ENCODE peak calls at places on chromosomes 2 and 18, in seven cellular contexts. B is HepG2, Y is H1, X is K562, E is GM12891, D is GM12878, A is SK-N-SH. P is an unnamed sample.

GRCh38 chr2:200199576-200200263 is 106.8 kb upstream of the SPATS2L start:
- DNase-seq in B (no peak), E (no peak), Y (peak; percentile 68), X (no peak), A (no peak), D (no peak), P (no peak)

GRCh38 chr2:240934701-240935100 is 28.6 kb downstream of the CROCC2 start:
- DNase-seq in Y (peak; percentile 37), B (no peak), X (no peak), D (no peak), A (peak; percentile 17), E (no peak), P (no peak)

GRCh38 chr18:48459471-48459870 is 50.3 kb upstream of the ZBTB7C start:
- DNase-seq in E (no peak), D (no peak), A (no peak), Y (no peak), X (no peak), B (no peak), P (no peak)

GRCh38 chr2:137969418-137969765 is 5.1 kb downstream of the HNMT start:
- DNase-seq in A (no peak), E (no peak), B (no peak), D (no peak), X (no peak), Y (no peak), P (no peak)

GRCh38 chr2:40095003-40095402 is 315.9 kb upstream of the THUMPD2 start:
- DNase-seq in B (no peak), E (no peak), X (no peak), Y (no peak), D (no peak), A (no peak), P (no peak)

GRCh38 chr18:21599585-21600525 is 649 bp downstream of the ESCO1 start:
- DNase-seq in Y (peak; percentile 83), E (peak; percentile 61), A (peak; percentile 82), B (peak; percentile 62), D (no peak), X (peak; percentile 66), P (peak; percentile 58)

GRCh38 chr2:134463726-134464076 is 209.8 kb downstream of the MGAT5 start:
- DNase-seq in D (no peak), Y (no peak), B (no peak), E (no peak), A (no peak), X (no peak), P (no peak)

GRCh38 chr2:148519013-148519412 is 125.5 kb upstream of the EPC2 start:
- DNase-seq in D (no peak), E (no peak), A (no peak), Y (no peak), B (no peak), X (no peak), P (no peak)

GRCh38 chr2:68734176-68734575 is 435 bp upstream of the ARHGAP25 start:
- DNase-seq in B (no peak), A (no peak), Y (no peak), D (no peak), X (no peak), E (no peak), P (no peak)

GRCh38 chr18:79935499-79935898 is 16.0 kb downstream of the SLC66A2 start:
- DNase-seq in Y (no peak), D (no peak), X (no peak), E (no peak), A (no peak), B (no peak), P (no peak)

GRCh38 chr2:101704046-101704466 is 6.5 kb downstream of the MAP4K4 start:
- DNase-seq in B (no peak), Y (no peak), E (no peak), X (no peak), A (no peak), D (no peak), P (no peak)

GRCh38 chr2:63950414-63950813 is 68.8 kb downstream of the VPS54 start:
- DNase-seq in X (no peak), D (no peak), B (peak; percentile 88), A (no peak), E (no peak), Y (no peak), P (no peak)

GRCh38 chr2:200300650-200301314 is 5.7 kb upstream of the SPATS2L start:
- DNase-seq in E (no peak), D (no peak), A (no peak), Y (no peak), B (no peak), X (peak; percentile 23), P (no peak)

GRCh38 chr18:45777393-45777792 is 48.1 kb upstream of the SIGLEC15 start:
- DNase-seq in E (no peak), X (no peak), Y (no peak), A (no peak), D (no peak), B (no peak), P (no peak)

GRCh38 chr2:28338754-28339325 is 53.8 kb upstream of the FOSL2 start:
- DNase-seq in X (no peak), Y (no peak), B (no peak), E (no peak), D (no peak), A (no peak), P (no peak)

GRCh38 chr2:77746780-77747179 is 224.6 kb upstream of the LRRTM4 start:
- DNase-seq in E (no peak), Y (no peak), A (peak; percentile 42), B (peak; percentile 47), X (no peak), D (no peak), P (no peak)

GRCh38 chr2:85933753-85934594 is 45.2 kb upstream of the ST3GAL5 start:
- DNase-seq in B (no peak), X (peak; percentile 85), A (no peak), E (no peak), D (no peak), Y (no peak), P (no peak)

GRCh38 chr18:45626330-45627203 is 11.3 kb downstream of the SLC14A2 start:
- DNase-seq in E (no peak), X (no peak), A (no peak), D (no peak), Y (peak; percentile 57), B (no peak), P (no peak)

GRCh38 chr2:25561136-25561850 is 112.1 kb downstream of the DTNB start:
- DNase-seq in Y (no peak), D (no peak), X (no peak), B (no peak), A (no peak), E (no peak), P (no peak)

GRCh38 chr2:25558262-25558661 is 115.1 kb downstream of the DTNB start:
- DNase-seq in A (no peak), Y (no peak), D (peak; percentile 75), X (no peak), E (peak; percentile 46), B (no peak), P (peak; percentile 42)

GRCh38 chr2:25557179-25558036 is 116.0 kb downstream of the DTNB start:
- DNase-seq in Y (no peak), X (no peak), E (no peak), D (peak; percentile 34), A (no peak), B (no peak), P (no peak)

GRCh38 chr2:25559148-25559547 is 114.2 kb downstream of the DTNB start:
- DNase-seq in A (no peak), X (no peak), D (no peak), B (no peak), Y (no peak), E (no peak), P (no peak)
- TF ChIP-seq TAF1 in A (no peak), X (no peak), D (no peak), B (no peak), Y (no peak), E (no peak), P (no peak)

GRCh38 chr2:30631051-30631671 is 176.1 kb downstream of the CAPN13 start:
- DNase-seq in D (peak; percentile 48), Y (no peak), E (no peak), A (no peak), B (no peak), X (no peak), P (no peak)
- TF ChIP-seq POLR2AphosphoS5 in D (no peak), Y (no peak), E (no peak), A (no peak), B (no peak), X (no peak), P (no peak)

DNA sequence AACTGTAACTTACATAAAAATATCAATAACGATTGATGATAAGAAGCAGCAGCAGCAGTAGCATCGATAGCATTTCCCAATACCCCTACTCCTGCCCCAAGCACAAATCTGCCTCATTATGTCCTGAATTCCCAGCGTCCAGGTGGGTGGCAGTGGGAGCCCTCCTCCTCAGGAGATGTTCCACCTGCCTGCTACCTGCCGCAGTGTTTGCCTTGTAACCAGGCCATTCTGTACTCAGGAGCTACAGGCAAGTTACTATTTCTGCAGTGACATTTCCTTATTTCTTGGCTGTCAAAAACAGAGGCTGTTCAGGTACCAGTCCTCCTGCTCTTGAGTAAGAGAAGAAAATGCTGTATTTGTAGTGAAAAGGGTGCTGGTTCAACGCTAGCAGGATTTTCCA is 236.4 kb downstream of the CNTNAP5 start:
- DNase-seq in B (no peak), X (no peak), A (no peak), Y (no peak), E (no peak), D (no peak), P (no peak)
- TF ChIP-seq TAF1 in B (no peak), X (no peak), A (no peak), Y (no peak), E (no peak), D (no peak), P (no peak)

GRCh38 chr2:153068067-153068466 is 349.6 kb downstream of the ARL6IP6 start:
- DNase-seq in E (no peak), A (no peak), B (no peak), X (no peak), Y (no peak), D (no peak), P (no peak)

GRCh38 chr2:153072077-153072476 is 353.7 kb downstream of the ARL6IP6 start:
- DNase-seq in A (no peak), D (no peak), X (no peak), B (no peak), Y (no peak), E (no peak), P (no peak)

GRCh38 chr2:153074207-153074606 is 355.8 kb downstream of the ARL6IP6 start:
- DNase-seq in Y (no peak), E (no peak), D (no peak), X (no peak), B (no peak), A (no peak), P (no peak)

GRCh38 chr2:153068915-153069314 is 350.5 kb downstream of the ARL6IP6 start:
- DNase-seq in A (no peak), E (no peak), D (no peak), Y (no peak), B (no peak), X (no peak), P (no peak)

DNA sequence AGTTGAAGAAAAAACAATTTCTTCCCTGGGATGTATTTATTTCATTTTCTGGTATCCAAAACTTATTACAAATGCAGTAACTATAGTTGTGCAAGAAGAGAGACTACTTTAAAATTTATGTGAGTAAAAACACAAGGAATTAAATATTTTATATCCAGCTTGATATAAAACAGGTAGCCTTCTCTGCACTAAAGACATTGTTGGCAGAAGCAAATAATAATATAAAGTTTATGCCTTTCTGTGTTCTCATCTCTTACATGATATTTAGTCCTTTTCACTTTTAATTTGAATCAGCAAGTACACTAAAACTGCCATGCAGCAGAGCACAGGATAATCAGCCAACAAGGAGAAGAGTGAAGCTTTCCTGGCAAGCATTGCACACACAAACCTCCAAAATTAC is 352.7 kb downstream of the ARL6IP6 start:
- DNase-seq in B (no peak), E (no peak), D (no peak), A (no peak), Y (no peak), X (no peak), P (no peak)
- TF ChIP-seq POLR2AphosphoS5 in B (no peak), E (no peak), D (no peak), A (no peak), Y (no peak), X (no peak), P (no peak)